ENCODE peak calls at places on chromosomes 16 and 17, in five cellular contexts. L is PC-9, O is DND-41, H is HCT116, M is K562. R is an unnamed sample.

GRCh38 chr17:74351552-74352210 is 10.0 kb downstream of the BTBD17 start:
- DNase-seq in M (peak), H (no peak), L (no peak), O (no peak), R (no peak)

GRCh38 chr17:6078370-6078950 is 8.3 kb downstream of the WSCD1 start:
- DNase-seq in L (no peak), H (no peak), M (no peak), O (no peak), R (no peak)

GRCh38 chr17:44920565-44920940 is 5.3 kb upstream of the GFAP start:
- DNase-seq in M (no peak), H (no peak), L (no peak), O (no peak), R (no peak)

GRCh38 chr17:42311240-42312034 is 23.1 kb downstream of the STAT5A start:
- DNase-seq in M (peak), L (no peak), O (no peak), H (no peak), R (no peak)

GRCh38 chr17:66814570-66814969 is 20.3 kb upstream of the CACNG5 start:
- DNase-seq in L (no peak), M (no peak), H (no peak), O (no peak), R (no peak)

GRCh38 chr16:53714080-53715050 is 10.4 kb downstream of the FTO start:
- DNase-seq in L (no peak), H (no peak), O (no peak), M (no peak), R (no peak)

GRCh38 chr17:63843387-63844292 is 1.2 kb upstream of the SMARCD2 start:
- DNase-seq in L (peak), M (no peak), O (peak), H (peak), R (peak)

GRCh38 chr16:4747906-4748681 is 13.8 kb downstream of the DNAAF8 start:
- DNase-seq in H (no peak), L (no peak), O (no peak), M (no peak), R (no peak)

GRCh38 chr16:47037396-47037745 is 63.9 kb upstream of the DNAJA2 start:
- DNase-seq in M (peak), L (no peak), H (no peak), O (peak), R (no peak)

GRCh38 chr17:60769327-60769726 is 91.7 kb downstream of the BCAS3 start:
- DNase-seq in H (no peak), O (peak), L (no peak), M (no peak), R (no peak)

GRCh38 chr16:80703391-80704071 is 100.9 kb downstream of the CDYL2 start:
- DNase-seq in L (no peak), M (no peak), H (no peak), O (no peak), R (no peak)

GRCh38 chr17:81012574-81013447 is 21.2 kb downstream of the CHMP6 start:
- DNase-seq in O (no peak), M (no peak), L (no peak), H (no peak), R (no peak)

GRCh38 chr17:50375858-50376538 is 3.0 kb downstream of the EME1 start:
- DNase-seq in H (no peak), O (no peak), M (no peak), L (no peak), R (no peak)

GRCh38 chr16:11757671-11758545 is 15.3 kb upstream of the TXNDC11 start:
- DNase-seq in H (no peak), L (no peak), O (no peak), M (no peak), R (peak)

GRCh38 chr16:64499211-64499610 is 622.7 kb downstream of the CDH11 start:
- DNase-seq in L (no peak), H (no peak), O (no peak), M (no peak), R (no peak)

GRCh38 chr16:72464597-72465368 is 292.8 kb upstream of the PMFBP1 start:
- DNase-seq in O (no peak), M (no peak), L (no peak), H (no peak), R (no peak)

GRCh38 chr16:2854700-2855309 is 3.2 kb downstream of the PRSS22 start:
- DNase-seq in H (no peak), O (peak), L (no peak), M (peak), R (no peak)

GRCh38 chr17:20908373-20909273 is 134.2 kb downstream of the USP22 start:
- DNase-seq in M (peak), O (no peak), H (peak), L (peak), R (peak)

GRCh38 chr16:56841233-56841632 is 23.8 kb upstream of the SLC12A3 start:
- DNase-seq in L (no peak), M (no peak), O (no peak), H (no peak), R (no peak)

DNA sequence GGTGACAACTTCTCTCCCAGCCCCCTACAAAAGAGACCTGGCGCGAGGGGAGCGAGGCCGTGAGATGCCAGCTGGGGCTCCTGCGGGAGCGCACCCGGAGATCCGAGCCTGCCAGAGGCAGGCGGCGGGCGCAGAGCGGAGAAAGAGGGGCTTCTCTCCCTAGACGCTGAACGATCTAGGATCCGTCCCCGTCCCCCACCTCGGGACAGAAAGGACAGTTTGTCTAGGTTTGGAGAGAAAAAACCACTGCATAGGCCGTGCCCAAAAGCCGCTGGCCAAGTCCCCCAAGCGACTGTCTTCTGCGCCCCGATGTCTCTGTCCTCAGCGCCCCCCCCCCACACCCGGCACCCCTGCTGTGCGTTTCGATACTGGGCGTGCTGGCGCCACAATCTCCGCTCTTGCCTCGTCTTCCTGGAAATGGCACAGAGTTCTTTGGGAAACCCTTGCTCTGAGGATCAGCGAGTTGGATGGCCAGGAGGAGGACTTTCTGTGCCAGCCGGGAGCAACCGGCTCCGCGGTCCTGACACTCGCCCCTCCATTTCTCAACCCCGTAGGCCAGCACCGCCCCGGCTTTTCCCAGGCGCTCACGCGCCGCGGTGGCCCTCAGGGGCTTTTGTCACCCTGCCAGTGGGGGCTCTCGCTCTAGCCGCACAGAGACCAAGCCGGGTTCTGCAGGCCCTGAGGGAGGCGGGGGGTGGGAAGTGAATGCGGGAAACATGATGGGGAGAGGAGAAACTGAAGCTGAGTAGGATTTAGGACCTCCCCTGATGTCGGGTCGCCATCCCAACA is 1.0 kb downstream of the SSTR2 start:
- DNase-seq in M (no peak), O (no peak), H (no peak), L (no peak), R (no peak)
- TF ChIP-seq EZH2 in M (no peak), O (peak), H (no peak), L (no peak), R (peak)

DNA sequence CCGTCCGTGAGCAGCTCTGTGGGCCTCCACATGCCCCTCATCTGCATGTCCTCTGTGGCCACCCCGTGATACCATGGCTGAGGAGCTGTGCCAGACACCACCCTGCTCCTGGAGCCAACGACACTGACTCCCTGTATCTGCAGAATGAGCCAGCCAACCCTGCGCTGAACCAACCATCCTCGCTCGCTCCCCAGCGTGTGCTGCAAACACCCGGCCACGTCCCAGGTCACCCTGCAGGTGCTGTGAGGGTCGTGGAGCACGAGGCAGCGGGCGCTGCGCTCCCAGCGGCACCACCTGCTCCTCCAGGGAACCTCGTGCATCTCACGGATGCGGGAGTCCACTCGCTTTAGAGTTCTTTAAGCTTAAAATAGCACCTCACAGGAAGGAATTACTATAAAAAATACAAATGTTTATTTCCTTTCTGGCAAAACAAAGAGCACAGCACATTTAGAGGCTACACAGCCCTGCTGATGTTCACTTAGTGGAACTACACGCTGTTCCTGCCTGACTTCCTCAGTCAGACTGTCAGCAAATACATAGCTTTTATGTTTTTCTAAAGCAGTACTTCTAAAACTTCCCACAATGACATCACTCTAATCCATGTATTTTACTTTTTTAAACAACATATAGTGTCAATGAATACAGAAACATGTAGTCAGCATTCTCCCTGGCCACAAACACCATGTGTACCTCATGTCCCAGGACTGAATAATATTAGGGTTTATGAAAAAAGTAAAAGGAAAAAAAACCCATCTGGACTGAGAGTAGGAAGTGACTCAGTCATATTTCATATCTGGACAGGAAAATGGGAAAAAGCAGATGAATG is 43.5 kb downstream of the MAP1LC3B start:
- DNase-seq in L (no peak), H (no peak), O (no peak), M (no peak), R (peak)
- TF ChIP-seq EZH2 in L (no peak), H (no peak), O (peak), M (no peak), R (no peak)

GRCh38 chr17:35519442-35519841 is 18.0 kb downstream of the SLFN12L start:
- DNase-seq in L (no peak), M (no peak), H (no peak), O (no peak), R (no peak)

GRCh38 chr17:35520043-35520442 is 17.4 kb downstream of the SLFN12L start:
- DNase-seq in O (no peak), H (no peak), M (no peak), L (no peak), R (no peak)

GRCh38 chr17:35514561-35514960 is 22.9 kb downstream of the SLFN12L start:
- DNase-seq in O (no peak), H (no peak), M (no peak), L (no peak), R (no peak)

GRCh38 chr17:35510031-35510430 is 27.4 kb downstream of the SLFN12L start:
- DNase-seq in M (no peak), L (no peak), O (no peak), H (no peak), R (no peak)

GRCh38 chr17:35515027-35515426 is 22.5 kb downstream of the SLFN12L start:
- DNase-seq in O (no peak), M (no peak), L (no peak), H (no peak), R (no peak)
- TF ChIP-seq EZH2 in O (no peak), M (no peak), L (no peak), H (no peak), R (no peak)

DNA sequence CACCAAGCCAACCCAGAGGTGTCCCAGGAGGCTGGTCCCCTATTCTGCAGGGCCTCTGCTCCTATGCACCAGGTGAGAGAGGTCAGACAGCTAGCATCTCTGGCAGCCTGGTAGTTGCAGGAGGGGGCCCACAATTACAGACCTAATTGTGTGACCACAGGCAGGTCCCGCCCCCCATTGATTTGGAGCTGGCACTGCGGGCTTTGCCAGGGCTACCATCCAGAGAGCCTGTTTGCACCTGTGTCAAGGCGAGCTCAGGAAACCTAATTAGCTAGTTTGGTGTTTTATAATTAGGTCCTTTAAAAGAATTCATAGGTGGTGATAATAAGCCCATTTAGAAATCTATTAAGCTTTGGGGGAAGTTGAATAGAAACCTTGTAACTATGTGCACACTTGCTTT is 90.2 kb downstream of the MRM1 start:
- DNase-seq in M (no peak), O (no peak), H (no peak), L (no peak), R (no peak)
- TF ChIP-seq EZH2 in M (no peak), O (no peak), H (no peak), L (no peak), R (no peak)

GRCh38 chr16:89084814-89085612 is 8.6 kb upstream of the ACSF3 start:
- DNase-seq in M (no peak), O (no peak), H (no peak), L (no peak), R (no peak)
- TF ChIP-seq EZH2 in M (no peak), O (no peak), H (no peak), L (no peak), R (no peak)

GRCh38 chr17:30235386-30236296 is at the start of gene SLC6A4:
- DNase-seq in O (no peak), H (no peak), M (no peak), L (peak), R (no peak)
- TF ChIP-seq EZH2 in O (no peak), H (no peak), M (no peak), L (no peak), R (peak)